ENCODE peak calls at places on chromosomes 5 and 9, in eight cellular contexts. O, E, Q, W, V, A, U and G are unnamed samples.

GRCh38 chr9:22413884-22414283 is 32.7 kb upstream of the DMRTA1 start:
- ATAC-seq in O (no peak), E (no peak), Q (no peak), W (no peak), V (no peak), A (peak; percentile 58), U (no peak), G (no peak)

GRCh38 chr9:99605016-99605743 is 216.5 kb upstream of the NR4A3 start:
- ATAC-seq in O (no peak), E (no peak), Q (no peak), W (no peak), V (no peak), A (no peak), U (no peak), G (no peak)

GRCh38 chr9:134268308-134268724 is 57.9 kb upstream of the RXRA start:
- ATAC-seq in O (no peak), E (no peak), Q (peak; percentile 36), W (peak; percentile 34), V (no peak), A (no peak), U (no peak), G (peak; percentile 29)

GRCh38 chr9:84294551-84294950 is 46.0 kb downstream of the SLC28A3 start:
- ATAC-seq in O (no peak), E (no peak), Q (peak; percentile 30), W (no peak), V (no peak), A (no peak), U (no peak), G (no peak)

GRCh38 chr5:72269411-72269780 is 50.6 kb downstream of the MRPS27 start:
- ATAC-seq in O (no peak), E (no peak), Q (no peak), W (no peak), V (no peak), A (no peak), U (no peak), G (no peak)

GRCh38 chr5:168417731-168418429 is 68.4 kb upstream of the RARS1 start:
- ATAC-seq in O (peak; percentile 62), E (no peak), Q (no peak), W (no peak), V (no peak), A (no peak), U (no peak), G (no peak)

GRCh38 chr5:78899922-78900362 is 85.2 kb downstream of the ARSB start:
- ATAC-seq in O (no peak), E (no peak), Q (peak; percentile 71), W (no peak), V (no peak), A (peak; percentile 57), U (no peak), G (no peak)

GRCh38 chr5:180313677-180314076 is 21.8 kb upstream of the MAPK9 start:
- ATAC-seq in O (peak; percentile 27), E (no peak), Q (peak; percentile 94), W (peak; percentile 70), V (peak; percentile 94), A (peak; percentile 98), U (no peak), G (no peak)

GRCh38 chr9:35920004-35920658 is 10.8 kb downstream of the SPAAR start:
- ATAC-seq in O (no peak), E (no peak), Q (no peak), W (no peak), V (no peak), A (no peak), U (no peak), G (no peak)

GRCh38 chr9:107919263-107919662 is 429.7 kb upstream of the KLF4 start:
- ATAC-seq in O (peak; percentile 46), E (no peak), Q (no peak), W (no peak), V (no peak), A (no peak), U (no peak), G (no peak)

GRCh38 chr9:110472111-110472510 is 107.4 kb downstream of the SVEP1 start:
- ATAC-seq in O (no peak), E (no peak), Q (no peak), W (no peak), V (no peak), A (no peak), U (no peak), G (no peak)

GRCh38 chr5:14818931-14819790 is 52.4 kb downstream of the ANKH start:
- ATAC-seq in O (peak; percentile 23), E (no peak), Q (no peak), W (peak; percentile 25), V (no peak), A (no peak), U (no peak), G (peak; percentile 48)

GRCh38 chr5:150514708-150515211 is 6.8 kb downstream of the NDST1 start:
- ATAC-seq in O (peak; percentile 17), E (no peak), Q (peak; percentile 14), W (no peak), V (no peak), A (peak; percentile 6), U (no peak), G (no peak)

GRCh38 chr5:127723571-127723970 is 20.4 kb downstream of the CCDC192 start:
- ATAC-seq in O (peak; percentile 68), E (no peak), Q (peak; percentile 89), W (no peak), V (no peak), A (no peak), U (no peak), G (no peak)

GRCh38 chr5:39794511-39794910 is 369.7 kb upstream of the DAB2 start:
- ATAC-seq in O (peak; percentile 33), E (no peak), Q (no peak), W (no peak), V (no peak), A (no peak), U (no peak), G (no peak)

GRCh38 chr9:134424818-134425217 is 98.6 kb downstream of the RXRA start:
- ATAC-seq in O (no peak), E (no peak), Q (no peak), W (no peak), V (no peak), A (no peak), U (no peak), G (no peak)

GRCh38 chr5:80240368-80240986 is 15.4 kb downstream of the SERINC5 start:
- ATAC-seq in O (no peak), E (peak; percentile 55), Q (no peak), W (peak; percentile 50), V (no peak), A (no peak), U (no peak), G (no peak)